ENCODE peak calls at places on chromosomes 4 and X, in six cellular contexts. M is A673, J is nucleus accumbens, Z is occipital lobe, P is anterior cingulate cortex, G is DMS153. K is an unnamed sample.

GRCh38 chr4:178080312-178080711 is 638.1 kb upstream of the AGA start:
- DNase-seq in M (no peak), J (no peak), Z (no peak), P (no peak), G (no peak), K (no peak)

GRCh38 chr4:22030321-22030720 is 81.7 kb upstream of the KCNIP4 start:
- DNase-seq in M (no peak), J (no peak), Z (no peak), P (no peak), G (peak), K (peak)

GRCh38 chr4:126018274-126018673 is 703.5 kb downstream of the FAT4 start:
- DNase-seq in M (no peak), J (no peak), Z (no peak), P (no peak), G (no peak), K (no peak)

GRCh38 chrX:54721424-54721823 is 76.6 kb downstream of the ITIH6 start:
- DNase-seq in M (no peak), J (no peak), Z (no peak), P (no peak), G (no peak), K (no peak)

GRCh38 chr4:84578540-84579409 is 4.2 kb upstream of the CDS1 start:
- DNase-seq in M (peak), J (peak), Z (no peak), P (no peak), G (peak), K (no peak)

GRCh38 chrX:96182366-96182765 is 502.3 kb upstream of the DIAPH2 start:
- DNase-seq in M (peak), J (no peak), Z (no peak), P (no peak), G (no peak), K (no peak)

GRCh38 chr4:102390438-102390837 is 45.2 kb upstream of the SLC39A8 start:
- DNase-seq in M (no peak), J (no peak), Z (no peak), P (no peak), G (no peak), K (no peak)

GRCh38 chr4:5759236-5760075 is 48.5 kb downstream of the EVC start:
- DNase-seq in M (no peak), J (no peak), Z (no peak), P (no peak), G (no peak), K (no peak)

GRCh38 chr4:93414041-93414440 is 414.5 kb upstream of the ATOH1 start:
- DNase-seq in M (no peak), J (no peak), Z (no peak), P (no peak), G (no peak), K (no peak)

GRCh38 chrX:150482537-150483217 is 85.7 kb upstream of the MTM1 start:
- DNase-seq in M (peak), J (peak), Z (no peak), P (no peak), G (peak), K (no peak)

GRCh38 chr4:7806080-7806630 is 133.5 kb downstream of the AFAP1 start:
- DNase-seq in M (no peak), J (peak), Z (peak), P (no peak), G (no peak), K (no peak)

GRCh38 chrX:23902419-23902818 is 5.3 kb downstream of the APOO start:
- DNase-seq in M (peak), J (no peak), Z (no peak), P (no peak), G (peak), K (peak)

GRCh38 chr4:122733805-122734155 is 1.3 kb downstream of the BBS12 start:
- DNase-seq in M (no peak), J (no peak), Z (no peak), P (no peak), G (no peak), K (no peak)

GRCh38 chrX:65508851-65509250 is 25.7 kb downstream of the LAS1L start:
- DNase-seq in M (no peak), J (no peak), Z (no peak), P (no peak), G (no peak), K (no peak)

GRCh38 chrX:142711801-142712200 is 313.9 kb upstream of the SPANXN4 start:
- DNase-seq in M (no peak), J (no peak), Z (no peak), P (no peak), G (no peak), K (no peak)

GRCh38 chr4:23827971-23828680 is 61.7 kb downstream of the PPARGC1A start:
- DNase-seq in M (no peak), J (no peak), Z (no peak), P (no peak), G (no peak), K (no peak)

GRCh38 chrX:109889289-109890006 is 113.5 kb upstream of the TMEM164 start:
- DNase-seq in M (no peak), J (no peak), Z (no peak), P (no peak), G (no peak), K (no peak)

GRCh38 chrX:17031827-17032226 is 85.4 kb downstream of the REPS2 start:
- DNase-seq in M (no peak), J (no peak), Z (no peak), P (no peak), G (no peak), K (no peak)

GRCh38 chrX:73822775-73823174 is 259.8 kb downstream of the CHIC1 start:
- DNase-seq in M (no peak), J (no peak), Z (no peak), P (no peak), G (no peak), K (no peak)

GRCh38 chr4:40990899-40991265 is 223.5 kb downstream of the APBB2 start:
- DNase-seq in M (no peak), J (no peak), Z (no peak), P (no peak), G (no peak), K (no peak)

GRCh38 chr4:2354127-2354526 is 64.3 kb downstream of the ZFYVE28 start:
- DNase-seq in M (peak), J (no peak), Z (no peak), P (no peak), G (no peak), K (no peak)

GRCh38 chr4:150395872-150396271 is 186.1 kb upstream of the MAB21L2 start:
- DNase-seq in M (no peak), J (no peak), Z (no peak), P (no peak), G (no peak), K (no peak)

GRCh38 chr4:143252478-143252877 is 67.8 kb downstream of the USP38 start:
- DNase-seq in M (no peak), J (no peak), Z (no peak), P (no peak), G (no peak), K (no peak)

GRCh38 chr4:6471303-6472007 is 959 bp downstream of the PPP2R2C start:
- DNase-seq in M (no peak), J (no peak), Z (no peak), P (no peak), G (no peak), K (no peak)

GRCh38 chrX:40719731-40720130 is 15.6 kb downstream of the MED14 start:
- DNase-seq in M (no peak), J (no peak), Z (no peak), P (no peak), G (no peak), K (no peak)

GRCh38 chrX:75746891-75747639 is 38.0 kb downstream of the MAGEE2 start:
- DNase-seq in M (peak), J (no peak), Z (peak), P (peak), G (no peak), K (peak)

GRCh38 chr4:1093391-1094335 is 19.7 kb downstream of the RNF212 start:
- DNase-seq in M (no peak), J (no peak), Z (no peak), P (no peak), G (no peak), K (no peak)

GRCh38 chr4:187414716-187415115 is 580.9 kb upstream of the ZFP42 start:
- DNase-seq in M (no peak), J (no peak), Z (no peak), P (no peak), G (no peak), K (no peak)

GRCh38 chr4:169115897-169116254 is 105.8 kb upstream of the CBR4 start:
- DNase-seq in M (peak), J (peak), Z (no peak), P (no peak), G (no peak), K (no peak)

GRCh38 chr4:148852092-148852699 is 410.0 kb upstream of the NR3C2 start:
- DNase-seq in M (peak), J (no peak), Z (no peak), P (no peak), G (no peak), K (no peak)

GRCh38 chr4:155745984-155746383 is 12.8 kb upstream of the GUCY1B1 start:
- DNase-seq in M (no peak), J (no peak), Z (no peak), P (no peak), G (no peak), K (no peak)

GRCh38 chr4:182881928-182882327 is 35.3 kb downstream of the DCTD start:
- DNase-seq in M (no peak), J (no peak), Z (no peak), P (no peak), G (no peak), K (peak)

GRCh38 chrX:2542826-2543551 is 42.2 kb upstream of the DHRSX start:
- DNase-seq in M (no peak), J (no peak), Z (no peak), P (no peak), G (no peak), K (no peak)

GRCh38 chrX:154717824-154718223 is 33.1 kb downstream of the GAB3 start:
- DNase-seq in M (peak), J (no peak), Z (no peak), P (no peak), G (peak), K (no peak)

GRCh38 chr4:94446386-94446785 is 5.4 kb upstream of the PDLIM5 start:
- DNase-seq in M (no peak), J (no peak), Z (no peak), P (no peak), G (no peak), K (no peak)

GRCh38 chr4:68683034-68683433 is 12.6 kb upstream of the UGT2B15 start:
- DNase-seq in M (no peak), J (no peak), Z (no peak), P (no peak), G (no peak), K (no peak)

GRCh38 chrX:105695451-105695850 is 126.9 kb upstream of the NRK start:
- DNase-seq in M (no peak), J (no peak), Z (no peak), P (no peak), G (no peak), K (no peak)

GRCh38 chr4:169795585-169795984 is 37.8 kb upstream of the HPF1 start:
- DNase-seq in M (peak), J (no peak), Z (no peak), P (no peak), G (no peak), K (no peak)

K was measured in NCI-H774.